ENCODE peak calls at places on chromosomes 5 and 9, in six cellular contexts. One of them, this sample, is unnamed.

GRCh38 chr5:33049845-33050244 is 338.7 kb downstream of the NPR3 start:
- DNase-seq in aorta: peak
- DNase-seq in stimulated activated CD8-positive, alpha-beta memory T cell treated with anti-CD3 and anti-CD28 coated beads, Interleukin-7, amount 100 ng/mL, for 1 hour: no peak
- DNase-seq in uterus: no peak
- DNase-seq in SW480: peak
- DNase-seq in activated naive CD8-positive, alpha-beta T cell treated with anti-CD3 and anti-CD28 coated beads for 36 hours: no peak
- DNase-seq in this sample: no peak

GRCh38 chr5:114097570-114097969 is 264.3 kb upstream of the KCNN2 start:
- DNase-seq in aorta: no peak
- DNase-seq in stimulated activated CD8-positive, alpha-beta memory T cell treated with anti-CD3 and anti-CD28 coated beads, Interleukin-7, amount 100 ng/mL, for 1 hour: no peak
- DNase-seq in uterus: no peak
- DNase-seq in SW480: peak
- DNase-seq in activated naive CD8-positive, alpha-beta T cell treated with anti-CD3 and anti-CD28 coated beads for 36 hours: no peak
- DNase-seq in this sample: no peak

GRCh38 chr9:85743290-85744128 is 1.8 kb upstream of the AGTPBP1 start:
- DNase-seq in aorta: peak
- DNase-seq in stimulated activated CD8-positive, alpha-beta memory T cell treated with anti-CD3 and anti-CD28 coated beads, Interleukin-7, amount 100 ng/mL, for 1 hour: no peak
- DNase-seq in uterus: no peak
- DNase-seq in SW480: peak
- DNase-seq in activated naive CD8-positive, alpha-beta T cell treated with anti-CD3 and anti-CD28 coated beads for 36 hours: no peak
- DNase-seq in this sample: no peak

GRCh38 chr9:137956039-137956438 is 78.5 kb downstream of the CACNA1B start:
- DNase-seq in aorta: no peak
- DNase-seq in stimulated activated CD8-positive, alpha-beta memory T cell treated with anti-CD3 and anti-CD28 coated beads, Interleukin-7, amount 100 ng/mL, for 1 hour: no peak
- DNase-seq in uterus: no peak
- DNase-seq in SW480: no peak
- DNase-seq in activated naive CD8-positive, alpha-beta T cell treated with anti-CD3 and anti-CD28 coated beads for 36 hours: no peak
- DNase-seq in this sample: no peak

GRCh38 chr9:12737871-12738270 is 36.9 kb upstream of the LURAP1L start:
- DNase-seq in aorta: no peak
- DNase-seq in stimulated activated CD8-positive, alpha-beta memory T cell treated with anti-CD3 and anti-CD28 coated beads, Interleukin-7, amount 100 ng/mL, for 1 hour: no peak
- DNase-seq in uterus: no peak
- DNase-seq in SW480: no peak
- DNase-seq in activated naive CD8-positive, alpha-beta T cell treated with anti-CD3 and anti-CD28 coated beads for 36 hours: no peak
- DNase-seq in this sample: no peak

GRCh38 chr9:133207021-133207531 is 2.0 kb downstream of the OBP2B start:
- DNase-seq in aorta: no peak
- DNase-seq in stimulated activated CD8-positive, alpha-beta memory T cell treated with anti-CD3 and anti-CD28 coated beads, Interleukin-7, amount 100 ng/mL, for 1 hour: no peak
- DNase-seq in uterus: no peak
- DNase-seq in SW480: no peak
- DNase-seq in activated naive CD8-positive, alpha-beta T cell treated with anti-CD3 and anti-CD28 coated beads for 36 hours: no peak
- DNase-seq in this sample: no peak

GRCh38 chr5:159824188-159825153 is 91.8 kb upstream of the ADRA1B start:
- DNase-seq in aorta: no peak
- DNase-seq in stimulated activated CD8-positive, alpha-beta memory T cell treated with anti-CD3 and anti-CD28 coated beads, Interleukin-7, amount 100 ng/mL, for 1 hour: no peak
- DNase-seq in uterus: no peak
- DNase-seq in SW480: no peak
- DNase-seq in activated naive CD8-positive, alpha-beta T cell treated with anti-CD3 and anti-CD28 coated beads for 36 hours: no peak
- DNase-seq in this sample: no peak

GRCh38 chr5:2710910-2711309 is 40.6 kb downstream of the IRX2 start:
- DNase-seq in aorta: no peak
- DNase-seq in stimulated activated CD8-positive, alpha-beta memory T cell treated with anti-CD3 and anti-CD28 coated beads, Interleukin-7, amount 100 ng/mL, for 1 hour: no peak
- DNase-seq in uterus: no peak
- DNase-seq in SW480: peak
- DNase-seq in activated naive CD8-positive, alpha-beta T cell treated with anti-CD3 and anti-CD28 coated beads for 36 hours: no peak
- DNase-seq in this sample: no peak

GRCh38 chr5:139178948-139179347 is 19.2 kb downstream of the SIL1 start:
- DNase-seq in aorta: no peak
- DNase-seq in stimulated activated CD8-positive, alpha-beta memory T cell treated with anti-CD3 and anti-CD28 coated beads, Interleukin-7, amount 100 ng/mL, for 1 hour: no peak
- DNase-seq in uterus: peak
- DNase-seq in SW480: no peak
- DNase-seq in activated naive CD8-positive, alpha-beta T cell treated with anti-CD3 and anti-CD28 coated beads for 36 hours: no peak
- DNase-seq in this sample: peak

GRCh38 chr9:129569506-129570449 is 51.1 kb downstream of the C9orf50 start:
- DNase-seq in aorta: no peak
- DNase-seq in stimulated activated CD8-positive, alpha-beta memory T cell treated with anti-CD3 and anti-CD28 coated beads, Interleukin-7, amount 100 ng/mL, for 1 hour: no peak
- DNase-seq in uterus: no peak
- DNase-seq in SW480: peak
- DNase-seq in activated naive CD8-positive, alpha-beta T cell treated with anti-CD3 and anti-CD28 coated beads for 36 hours: no peak
- DNase-seq in this sample: no peak

GRCh38 chr5:177085985-177086917 is at the start of gene FGFR4:
- DNase-seq in aorta: no peak
- DNase-seq in stimulated activated CD8-positive, alpha-beta memory T cell treated with anti-CD3 and anti-CD28 coated beads, Interleukin-7, amount 100 ng/mL, for 1 hour: peak
- DNase-seq in uterus: peak
- DNase-seq in SW480: peak
- DNase-seq in activated naive CD8-positive, alpha-beta T cell treated with anti-CD3 and anti-CD28 coated beads for 36 hours: peak
- DNase-seq in this sample: peak

GRCh38 chr5:891837-892389 is 688 bp downstream of the BRD9 start:
- DNase-seq in aorta: no peak
- DNase-seq in stimulated activated CD8-positive, alpha-beta memory T cell treated with anti-CD3 and anti-CD28 coated beads, Interleukin-7, amount 100 ng/mL, for 1 hour: no peak
- DNase-seq in uterus: no peak
- DNase-seq in SW480: peak
- DNase-seq in activated naive CD8-positive, alpha-beta T cell treated with anti-CD3 and anti-CD28 coated beads for 36 hours: no peak
- DNase-seq in this sample: no peak

GRCh38 chr5:161549106-161549505 is 2.6 kb upstream of the GABRB2 start:
- DNase-seq in aorta: no peak
- DNase-seq in stimulated activated CD8-positive, alpha-beta memory T cell treated with anti-CD3 and anti-CD28 coated beads, Interleukin-7, amount 100 ng/mL, for 1 hour: no peak
- DNase-seq in uterus: no peak
- DNase-seq in SW480: no peak
- DNase-seq in activated naive CD8-positive, alpha-beta T cell treated with anti-CD3 and anti-CD28 coated beads for 36 hours: no peak
- DNase-seq in this sample: no peak

GRCh38 chr5:91028518-91028956 is 354.6 kb downstream of the ARRDC3 start:
- DNase-seq in aorta: no peak
- DNase-seq in stimulated activated CD8-positive, alpha-beta memory T cell treated with anti-CD3 and anti-CD28 coated beads, Interleukin-7, amount 100 ng/mL, for 1 hour: no peak
- DNase-seq in uterus: no peak
- DNase-seq in SW480: no peak
- DNase-seq in activated naive CD8-positive, alpha-beta T cell treated with anti-CD3 and anti-CD28 coated beads for 36 hours: no peak
- DNase-seq in this sample: no peak

GRCh38 chr5:54309751-54310432 is 481 bp downstream of the ARL15 start:
- DNase-seq in aorta: peak
- DNase-seq in stimulated activated CD8-positive, alpha-beta memory T cell treated with anti-CD3 and anti-CD28 coated beads, Interleukin-7, amount 100 ng/mL, for 1 hour: no peak
- DNase-seq in uterus: peak
- DNase-seq in SW480: peak
- DNase-seq in activated naive CD8-positive, alpha-beta T cell treated with anti-CD3 and anti-CD28 coated beads for 36 hours: peak
- DNase-seq in this sample: peak

GRCh38 chr5:180054226-180054625 is 17.3 kb downstream of the RNF130 start:
- DNase-seq in aorta: no peak
- DNase-seq in stimulated activated CD8-positive, alpha-beta memory T cell treated with anti-CD3 and anti-CD28 coated beads, Interleukin-7, amount 100 ng/mL, for 1 hour: no peak
- DNase-seq in uterus: no peak
- DNase-seq in SW480: no peak
- DNase-seq in activated naive CD8-positive, alpha-beta T cell treated with anti-CD3 and anti-CD28 coated beads for 36 hours: no peak
- DNase-seq in this sample: no peak

GRCh38 chr9:12640021-12640587 is 53.1 kb upstream of the TYRP1 start:
- DNase-seq in aorta: no peak
- DNase-seq in stimulated activated CD8-positive, alpha-beta memory T cell treated with anti-CD3 and anti-CD28 coated beads, Interleukin-7, amount 100 ng/mL, for 1 hour: no peak
- DNase-seq in uterus: no peak
- DNase-seq in SW480: peak
- DNase-seq in activated naive CD8-positive, alpha-beta T cell treated with anti-CD3 and anti-CD28 coated beads for 36 hours: no peak
- DNase-seq in this sample: no peak

GRCh38 chr9:20649381-20649780 is 27.1 kb upstream of the MLLT3 start:
- DNase-seq in aorta: no peak
- DNase-seq in stimulated activated CD8-positive, alpha-beta memory T cell treated with anti-CD3 and anti-CD28 coated beads, Interleukin-7, amount 100 ng/mL, for 1 hour: no peak
- DNase-seq in uterus: no peak
- DNase-seq in SW480: no peak
- DNase-seq in activated naive CD8-positive, alpha-beta T cell treated with anti-CD3 and anti-CD28 coated beads for 36 hours: no peak
- DNase-seq in this sample: no peak

GRCh38 chr9:94692601-94693000 is 33.9 kb upstream of the AOPEP start:
- DNase-seq in aorta: no peak
- DNase-seq in stimulated activated CD8-positive, alpha-beta memory T cell treated with anti-CD3 and anti-CD28 coated beads, Interleukin-7, amount 100 ng/mL, for 1 hour: no peak
- DNase-seq in uterus: no peak
- DNase-seq in SW480: peak
- DNase-seq in activated naive CD8-positive, alpha-beta T cell treated with anti-CD3 and anti-CD28 coated beads for 36 hours: no peak
- DNase-seq in this sample: no peak

GRCh38 chr5:173925449-173926071 is 37.4 kb downstream of the CPEB4 start:
- DNase-seq in aorta: peak
- DNase-seq in stimulated activated CD8-positive, alpha-beta memory T cell treated with anti-CD3 and anti-CD28 coated beads, Interleukin-7, amount 100 ng/mL, for 1 hour: no peak
- DNase-seq in uterus: no peak
- DNase-seq in SW480: peak
- DNase-seq in activated naive CD8-positive, alpha-beta T cell treated with anti-CD3 and anti-CD28 coated beads for 36 hours: peak
- DNase-seq in this sample: no peak

GRCh38 chr5:139645495-139645871 is 2.7 kb upstream of the CXXC5 start:
- DNase-seq in aorta: peak
- DNase-seq in stimulated activated CD8-positive, alpha-beta memory T cell treated with anti-CD3 and anti-CD28 coated beads, Interleukin-7, amount 100 ng/mL, for 1 hour: no peak
- DNase-seq in uterus: no peak
- DNase-seq in SW480: no peak
- DNase-seq in activated naive CD8-positive, alpha-beta T cell treated with anti-CD3 and anti-CD28 coated beads for 36 hours: no peak
- DNase-seq in this sample: no peak

GRCh38 chr5:154881986-154882385 is 23.6 kb downstream of the CNOT8 start:
- DNase-seq in aorta: no peak
- DNase-seq in stimulated activated CD8-positive, alpha-beta memory T cell treated with anti-CD3 and anti-CD28 coated beads, Interleukin-7, amount 100 ng/mL, for 1 hour: no peak
- DNase-seq in uterus: no peak
- DNase-seq in SW480: no peak
- DNase-seq in activated naive CD8-positive, alpha-beta T cell treated with anti-CD3 and anti-CD28 coated beads for 36 hours: no peak
- DNase-seq in this sample: no peak

GRCh38 chr5:77957931-77958476 is 181.9 kb upstream of the TBCA start:
- DNase-seq in aorta: no peak
- DNase-seq in stimulated activated CD8-positive, alpha-beta memory T cell treated with anti-CD3 and anti-CD28 coated beads, Interleukin-7, amount 100 ng/mL, for 1 hour: no peak
- DNase-seq in uterus: no peak
- DNase-seq in SW480: no peak
- DNase-seq in activated naive CD8-positive, alpha-beta T cell treated with anti-CD3 and anti-CD28 coated beads for 36 hours: no peak
- DNase-seq in this sample: no peak

GRCh38 chr9:20186823-20187222 is 398.0 kb upstream of the SLC24A2 start:
- DNase-seq in aorta: no peak
- DNase-seq in stimulated activated CD8-positive, alpha-beta memory T cell treated with anti-CD3 and anti-CD28 coated beads, Interleukin-7, amount 100 ng/mL, for 1 hour: no peak
- DNase-seq in uterus: no peak
- DNase-seq in SW480: no peak
- DNase-seq in activated naive CD8-positive, alpha-beta T cell treated with anti-CD3 and anti-CD28 coated beads for 36 hours: no peak
- DNase-seq in this sample: no peak

GRCh38 chr9:108477538-108478006 is 378.2 kb downstream of the ACTL7B start:
- DNase-seq in aorta: no peak
- DNase-seq in stimulated activated CD8-positive, alpha-beta memory T cell treated with anti-CD3 and anti-CD28 coated beads, Interleukin-7, amount 100 ng/mL, for 1 hour: no peak
- DNase-seq in uterus: no peak
- DNase-seq in SW480: peak
- DNase-seq in activated naive CD8-positive, alpha-beta T cell treated with anti-CD3 and anti-CD28 coated beads for 36 hours: no peak
- DNase-seq in this sample: no peak

GRCh38 chr9:114341152-114341830 is 11.6 kb downstream of the ORM2 start:
- DNase-seq in aorta: no peak
- DNase-seq in stimulated activated CD8-positive, alpha-beta memory T cell treated with anti-CD3 and anti-CD28 coated beads, Interleukin-7, amount 100 ng/mL, for 1 hour: no peak
- DNase-seq in uterus: no peak
- DNase-seq in SW480: no peak
- DNase-seq in activated naive CD8-positive, alpha-beta T cell treated with anti-CD3 and anti-CD28 coated beads for 36 hours: no peak
- DNase-seq in this sample: no peak

GRCh38 chr9:23434654-23435053 is 391.4 kb downstream of the ELAVL2 start:
- DNase-seq in aorta: no peak
- DNase-seq in stimulated activated CD8-positive, alpha-beta memory T cell treated with anti-CD3 and anti-CD28 coated beads, Interleukin-7, amount 100 ng/mL, for 1 hour: no peak
- DNase-seq in uterus: no peak
- DNase-seq in SW480: no peak
- DNase-seq in activated naive CD8-positive, alpha-beta T cell treated with anti-CD3 and anti-CD28 coated beads for 36 hours: no peak
- DNase-seq in this sample: no peak

GRCh38 chr5:132098151-132098594 is 24.6 kb downstream of the CSF2 start:
- DNase-seq in aorta: no peak
- DNase-seq in stimulated activated CD8-positive, alpha-beta memory T cell treated with anti-CD3 and anti-CD28 coated beads, Interleukin-7, amount 100 ng/mL, for 1 hour: no peak
- DNase-seq in uterus: no peak
- DNase-seq in SW480: no peak
- DNase-seq in activated naive CD8-positive, alpha-beta T cell treated with anti-CD3 and anti-CD28 coated beads for 36 hours: no peak
- DNase-seq in this sample: no peak

GRCh38 chr9:114157516-114158176 is 2.3 kb downstream of the COL27A1 start:
- DNase-seq in aorta: no peak
- DNase-seq in stimulated activated CD8-positive, alpha-beta memory T cell treated with anti-CD3 and anti-CD28 coated beads, Interleukin-7, amount 100 ng/mL, for 1 hour: no peak
- DNase-seq in uterus: no peak
- DNase-seq in SW480: no peak
- DNase-seq in activated naive CD8-positive, alpha-beta T cell treated with anti-CD3 and anti-CD28 coated beads for 36 hours: no peak
- DNase-seq in this sample: no peak

GRCh38 chr5:146919304-146919703 is 40.7 kb upstream of the PPP2R2B start:
- DNase-seq in aorta: no peak
- DNase-seq in stimulated activated CD8-positive, alpha-beta memory T cell treated with anti-CD3 and anti-CD28 coated beads, Interleukin-7, amount 100 ng/mL, for 1 hour: no peak
- DNase-seq in uterus: no peak
- DNase-seq in SW480: no peak
- DNase-seq in activated naive CD8-positive, alpha-beta T cell treated with anti-CD3 and anti-CD28 coated beads for 36 hours: no peak
- DNase-seq in this sample: no peak

GRCh38 chr9:22237497-22238363 is 208.9 kb upstream of the DMRTA1 start:
- DNase-seq in aorta: no peak
- DNase-seq in stimulated activated CD8-positive, alpha-beta memory T cell treated with anti-CD3 and anti-CD28 coated beads, Interleukin-7, amount 100 ng/mL, for 1 hour: no peak
- DNase-seq in uterus: peak
- DNase-seq in SW480: peak
- DNase-seq in activated naive CD8-positive, alpha-beta T cell treated with anti-CD3 and anti-CD28 coated beads for 36 hours: no peak
- DNase-seq in this sample: no peak

GRCh38 chr9:132324425-132324824 is 30.4 kb downstream of the SETX start:
- DNase-seq in aorta: no peak
- DNase-seq in stimulated activated CD8-positive, alpha-beta memory T cell treated with anti-CD3 and anti-CD28 coated beads, Interleukin-7, amount 100 ng/mL, for 1 hour: no peak
- DNase-seq in uterus: no peak
- DNase-seq in SW480: no peak
- DNase-seq in activated naive CD8-positive, alpha-beta T cell treated with anti-CD3 and anti-CD28 coated beads for 36 hours: no peak
- DNase-seq in this sample: no peak

GRCh38 chr9:99421369-99421768 is 199.3 kb downstream of the SEC61B start:
- DNase-seq in aorta: no peak
- DNase-seq in stimulated activated CD8-positive, alpha-beta memory T cell treated with anti-CD3 and anti-CD28 coated beads, Interleukin-7, amount 100 ng/mL, for 1 hour: no peak
- DNase-seq in uterus: no peak
- DNase-seq in SW480: no peak
- DNase-seq in activated naive CD8-positive, alpha-beta T cell treated with anti-CD3 and anti-CD28 coated beads for 36 hours: no peak
- DNase-seq in this sample: no peak

GRCh38 chr9:115717711-115718173 is 435.8 kb upstream of the PAPPA start:
- DNase-seq in aorta: no peak
- DNase-seq in stimulated activated CD8-positive, alpha-beta memory T cell treated with anti-CD3 and anti-CD28 coated beads, Interleukin-7, amount 100 ng/mL, for 1 hour: no peak
- DNase-seq in uterus: no peak
- DNase-seq in SW480: no peak
- DNase-seq in activated naive CD8-positive, alpha-beta T cell treated with anti-CD3 and anti-CD28 coated beads for 36 hours: no peak
- DNase-seq in this sample: no peak

GRCh38 chr9:450057-450456 is 235.4 kb downstream of the DOCK8 start:
- DNase-seq in aorta: no peak
- DNase-seq in stimulated activated CD8-positive, alpha-beta memory T cell treated with anti-CD3 and anti-CD28 coated beads, Interleukin-7, amount 100 ng/mL, for 1 hour: no peak
- DNase-seq in uterus: no peak
- DNase-seq in SW480: no peak
- DNase-seq in activated naive CD8-positive, alpha-beta T cell treated with anti-CD3 and anti-CD28 coated beads for 36 hours: no peak
- DNase-seq in this sample: no peak

This sample was measured in gastrocnemius medialis.